ENCODE peak calls at places on chromosomes 4 and X, in eight cellular contexts. C, L, R, G, P, V, U and I are unnamed samples.

GRCh38 chr4:16767861-16768260 is 130.6 kb downstream of the LDB2 start:
- DNase-seq in P (no peak), V (no peak), C (no peak), G (no peak), R (no peak), U (no peak), L (no peak), I (no peak)

GRCh38 chr4:1211951-1212545 is 36.9 kb downstream of the CTBP1 start:
- DNase-seq in V (no peak), L (no peak), G (no peak), R (no peak), U (peak; percentile 61), C (peak; percentile 78), P (no peak), I (no peak)

GRCh38 chr4:111228396-111228795 is 605.5 kb upstream of the PITX2 start:
- DNase-seq in L (no peak), V (no peak), P (no peak), U (no peak), R (no peak), C (no peak), G (no peak), I (no peak)

GRCh38 chr4:186702940-186703339 is 20.7 kb downstream of the FAT1 start:
- DNase-seq in P (no peak), L (no peak), R (no peak), V (no peak), C (no peak), U (no peak), G (no peak), I (no peak)

GRCh38 chr4:86033171-86033570 is 326.7 kb downstream of the MAPK10 start:
- DNase-seq in P (no peak), L (no peak), G (no peak), U (peak; percentile 59), C (peak; percentile 42), R (no peak), V (peak; percentile 9), I (no peak)

GRCh38 chr4:3637326-3638016 is 105.2 kb upstream of the LRPAP1 start:
- DNase-seq in C (no peak), L (no peak), V (no peak), P (no peak), R (no peak), U (no peak), G (no peak), I (no peak)

GRCh38 chrX:118666521-118666920 is 60.9 kb upstream of the IL13RA1 start:
- DNase-seq in C (no peak), U (no peak), V (no peak), P (no peak), R (no peak), L (no peak), G (no peak), I (no peak)

GRCh38 chr4:107037188-107037587 is 1.1 kb upstream of the DKK2 start:
- DNase-seq in P (no peak), L (no peak), R (peak; percentile 81), U (peak; percentile 44), V (peak; percentile 8), G (peak; percentile 5), C (peak; percentile 28), I (no peak)

GRCh38 chr4:83691998-83692397 is 156.1 kb downstream of the GPAT3 start:
- DNase-seq in R (no peak), P (no peak), L (no peak), C (no peak), G (no peak), V (no peak), U (no peak), I (peak; percentile 31)

GRCh38 chrX:19649227-19650009 is 134.1 kb upstream of the MAP3K15 start:
- DNase-seq in C (no peak), P (no peak), L (no peak), R (no peak), G (no peak), U (no peak), V (no peak), I (no peak)

GRCh38 chrX:48918303-48918643 is 551 bp downstream of the PIM2 start:
- DNase-seq in C (no peak), U (no peak), R (no peak), L (no peak), P (no peak), V (no peak), G (no peak), I (no peak)

GRCh38 chrX:48919947-48920712 is 1.3 kb upstream of the PIM2 start:
- DNase-seq in C (no peak), L (no peak), P (no peak), R (no peak), V (no peak), U (no peak), G (no peak), I (peak; percentile 86)

GRCh38 chrX:48917139-48917980 is 1.5 kb downstream of the PIM2 start:
- DNase-seq in U (peak; percentile 93), V (peak; percentile 92), G (peak; percentile 75), C (peak; percentile 93), R (peak; percentile 91), P (peak; percentile 83), L (peak; percentile 89), I (peak; percentile 94)

GRCh38 chrX:48919360-48919821 is 567 bp upstream of the PIM2 start:
- DNase-seq in U (no peak), G (no peak), R (no peak), V (no peak), L (no peak), C (no peak), P (no peak), I (peak; percentile 68)

DNA sequence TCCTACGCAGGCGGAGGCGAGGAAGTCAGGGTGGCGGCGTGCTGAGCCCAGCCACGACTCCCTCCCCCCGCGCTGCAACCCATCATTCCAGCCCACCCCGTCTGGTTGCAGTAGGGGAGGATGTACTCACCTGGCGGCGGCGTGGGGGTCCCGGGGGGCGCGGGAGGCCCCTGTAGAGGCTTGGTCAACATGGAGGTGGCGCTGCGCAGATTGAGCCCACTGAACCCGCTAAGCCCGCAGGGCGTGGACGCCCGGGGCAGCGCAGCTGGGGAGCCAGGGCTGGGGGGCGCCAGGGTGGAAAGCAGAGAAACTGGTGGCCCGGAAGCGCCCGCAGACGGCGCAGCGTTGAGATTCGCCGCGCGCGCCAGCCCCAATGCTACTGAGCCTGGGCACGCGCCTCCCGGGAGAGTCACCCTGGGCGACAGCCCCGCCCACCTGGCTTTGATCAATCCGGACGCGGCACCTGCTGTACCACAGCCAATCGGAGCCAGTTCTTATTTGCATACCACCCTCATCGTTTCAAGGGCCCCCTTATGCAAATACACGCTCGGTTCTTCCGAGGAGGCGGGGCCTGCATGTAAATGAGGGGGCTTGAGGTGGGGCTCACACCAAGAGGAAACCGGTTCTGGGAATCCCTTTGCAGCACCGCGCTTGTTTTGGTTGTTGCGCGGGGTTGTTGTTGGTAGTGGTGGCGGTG is at the start of gene PIM2:
- DNase-seq in L (peak; percentile 92), V (peak; percentile 93), G (peak; percentile 78), R (peak; percentile 92), P (peak; percentile 87), C (peak; percentile 95), U (peak; percentile 91), I (peak; percentile 95)
- TF ChIP-seq POLR2A in L (peak; percentile 98), V (peak; percentile 97), G (peak; percentile 94), R (peak; percentile 89), P (peak; percentile 51), C (peak; percentile 84), U (peak; percentile 77), I (peak; percentile 94)

GRCh38 chrX:154397888-154398667 is at the start of gene RPL10:
- DNase-seq in G (peak; percentile 92), R (peak; percentile 95), P (peak; percentile 91), U (peak; percentile 95), L (peak; percentile 94), C (peak; percentile 94), V (peak; percentile 94), I (peak; percentile 97)
- TF ChIP-seq POLR2A in G (peak; percentile 91), R (peak; percentile 95), P (peak; percentile 93), U (peak; percentile 90), L (peak; percentile 83), C (peak; percentile 94), V (peak; percentile 98), I (peak; percentile 100)

DNA sequence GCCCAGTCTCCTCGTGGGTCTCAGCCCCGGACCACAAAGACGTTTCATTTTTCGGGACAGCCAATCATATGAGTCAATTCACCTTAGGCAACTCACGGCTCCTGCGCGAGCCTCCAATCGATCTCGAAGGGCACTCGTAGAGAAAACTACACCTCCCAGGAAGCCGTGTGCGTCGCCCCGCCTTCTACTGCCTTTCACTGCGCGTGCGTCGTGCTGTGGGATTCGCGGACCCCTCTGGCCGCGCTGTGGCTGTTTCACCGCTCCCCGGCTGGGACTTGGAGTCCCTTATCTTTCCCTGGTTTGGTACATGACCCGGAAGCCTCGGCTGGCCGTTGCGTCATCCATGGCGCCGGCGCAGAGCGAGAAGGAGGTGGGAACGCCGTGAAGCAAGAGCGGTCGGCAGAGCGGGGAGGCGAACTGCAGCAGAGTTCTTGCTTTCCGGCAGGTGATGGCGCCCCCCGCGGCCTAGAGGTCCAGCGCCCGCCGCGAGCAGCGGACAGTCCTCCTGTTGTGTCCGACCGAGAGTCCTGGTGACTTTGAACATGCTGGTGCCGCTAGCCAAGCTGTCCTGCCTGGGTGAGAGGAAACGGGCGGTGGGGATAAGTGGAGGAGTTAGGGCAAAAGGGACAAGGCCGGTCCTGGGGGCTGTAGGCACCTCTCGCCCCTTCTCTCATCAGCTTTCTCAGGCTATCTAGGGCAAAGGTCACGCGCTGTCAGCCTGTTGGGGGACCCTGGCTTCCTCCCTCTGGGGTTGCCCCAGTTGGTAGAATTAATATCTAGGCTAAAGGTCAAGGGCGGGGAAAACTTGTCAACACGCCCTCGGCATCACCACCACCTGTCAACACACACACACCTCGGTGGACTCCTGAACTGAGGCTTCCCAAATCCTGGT is at the start of gene ETFDH:
- DNase-seq in V (peak; percentile 99), P (peak; percentile 96), G (peak; percentile 97), L (peak; percentile 99), U (peak; percentile 99), C (peak; percentile 99), R (peak; percentile 99), I (peak; percentile 100)
- TF ChIP-seq POLR2A in V (peak; percentile 90), P (peak; percentile 59), G (peak; percentile 91), L (peak; percentile 95), U (peak; percentile 84), C (peak; percentile 87), R (peak; percentile 78), I (peak; percentile 83)

GRCh38 chr4:183407128-183407585 is 37.3 kb upstream of the CDKN2AIP start:
- DNase-seq in U (peak; percentile 90), P (peak; percentile 77), C (peak; percentile 83), R (peak; percentile 86), G (peak; percentile 42), V (peak; percentile 89), L (peak; percentile 80), I (peak; percentile 83)
- TF ChIP-seq POLR2A in U (no peak), P (no peak), C (no peak), R (no peak), G (no peak), V (peak; percentile 12), L (no peak), I (peak; percentile 37)